ENCODE peak calls at places on chromosome 14, in seven cellular contexts. One of them, this sample, is unnamed.

GRCh38 chr14:84234281-84234680 is 1295.7 kb upstream of the FLRT2 start:
- DNase-seq in activated T-helper 9 cell treated with anti-CD3 and anti-CD28 coated beads, Interleukin-2, amount 50 U/mL, for 16 hours: no peak
- DNase-seq in activated naive CD8-positive, alpha-beta T cell treated with anti-CD3 and anti-CD28 coated beads for 36 hours: no peak
- DNase-seq in LNCaP clone FGC: no peak
- DNase-seq in activated CD4-positive, alpha-beta T cell treated with anti-CD3 and anti-CD28 coated beads, Interleukin-2, amount 50 U/mL, for 48 hours: no peak
- DNase-seq in HCEC 1CT: no peak
- DNase-seq in activated T-cell treated with anti-CD3 and anti-CD28 coated beads for 48 hours: no peak
- DNase-seq in this sample: no peak

GRCh38 chr14:59189281-59189821 is 884 bp downstream of the DAAM1 start:
- DNase-seq in activated T-helper 9 cell treated with anti-CD3 and anti-CD28 coated beads, Interleukin-2, amount 50 U/mL, for 16 hours: peak; percentile 19
- DNase-seq in activated naive CD8-positive, alpha-beta T cell treated with anti-CD3 and anti-CD28 coated beads for 36 hours: peak; percentile 37
- DNase-seq in LNCaP clone FGC: no peak
- DNase-seq in activated CD4-positive, alpha-beta T cell treated with anti-CD3 and anti-CD28 coated beads, Interleukin-2, amount 50 U/mL, for 48 hours: peak; percentile 30
- DNase-seq in HCEC 1CT: peak; percentile 19
- DNase-seq in activated T-cell treated with anti-CD3 and anti-CD28 coated beads for 48 hours: peak; percentile 27
- DNase-seq in this sample: no peak

GRCh38 chr14:77638738-77639137 is 22.3 kb upstream of the SPTLC2 start:
- DNase-seq in activated T-helper 9 cell treated with anti-CD3 and anti-CD28 coated beads, Interleukin-2, amount 50 U/mL, for 16 hours: no peak
- DNase-seq in activated naive CD8-positive, alpha-beta T cell treated with anti-CD3 and anti-CD28 coated beads for 36 hours: no peak
- DNase-seq in LNCaP clone FGC: no peak
- DNase-seq in activated CD4-positive, alpha-beta T cell treated with anti-CD3 and anti-CD28 coated beads, Interleukin-2, amount 50 U/mL, for 48 hours: no peak
- DNase-seq in HCEC 1CT: peak; percentile 76
- DNase-seq in activated T-cell treated with anti-CD3 and anti-CD28 coated beads for 48 hours: no peak
- DNase-seq in this sample: no peak

GRCh38 chr14:92135269-92135668 is 13.5 kb downstream of the CPSF2 start:
- DNase-seq in activated T-helper 9 cell treated with anti-CD3 and anti-CD28 coated beads, Interleukin-2, amount 50 U/mL, for 16 hours: no peak
- DNase-seq in activated naive CD8-positive, alpha-beta T cell treated with anti-CD3 and anti-CD28 coated beads for 36 hours: no peak
- DNase-seq in LNCaP clone FGC: peak; percentile 68
- DNase-seq in activated CD4-positive, alpha-beta T cell treated with anti-CD3 and anti-CD28 coated beads, Interleukin-2, amount 50 U/mL, for 48 hours: no peak
- DNase-seq in HCEC 1CT: peak; percentile 54
- DNase-seq in activated T-cell treated with anti-CD3 and anti-CD28 coated beads for 48 hours: no peak
- DNase-seq in this sample: no peak

GRCh38 chr14:28653521-28653920 is 113.1 kb upstream of the FOXG1 start:
- DNase-seq in activated T-helper 9 cell treated with anti-CD3 and anti-CD28 coated beads, Interleukin-2, amount 50 U/mL, for 16 hours: no peak
- DNase-seq in activated naive CD8-positive, alpha-beta T cell treated with anti-CD3 and anti-CD28 coated beads for 36 hours: no peak
- DNase-seq in LNCaP clone FGC: no peak
- DNase-seq in activated CD4-positive, alpha-beta T cell treated with anti-CD3 and anti-CD28 coated beads, Interleukin-2, amount 50 U/mL, for 48 hours: no peak
- DNase-seq in HCEC 1CT: peak; percentile 50
- DNase-seq in activated T-cell treated with anti-CD3 and anti-CD28 coated beads for 48 hours: no peak
- DNase-seq in this sample: no peak

GRCh38 chr14:104282332-104283196 is 144.2 kb downstream of the KIF26A start:
- DNase-seq in activated T-helper 9 cell treated with anti-CD3 and anti-CD28 coated beads, Interleukin-2, amount 50 U/mL, for 16 hours: no peak
- DNase-seq in activated naive CD8-positive, alpha-beta T cell treated with anti-CD3 and anti-CD28 coated beads for 36 hours: no peak
- DNase-seq in LNCaP clone FGC: no peak
- DNase-seq in activated CD4-positive, alpha-beta T cell treated with anti-CD3 and anti-CD28 coated beads, Interleukin-2, amount 50 U/mL, for 48 hours: no peak
- DNase-seq in HCEC 1CT: no peak
- DNase-seq in activated T-cell treated with anti-CD3 and anti-CD28 coated beads for 48 hours: no peak
- DNase-seq in this sample: no peak

GRCh38 chr14:24372701-24373416 is 4.9 kb downstream of the NFATC4 start:
- DNase-seq in activated T-helper 9 cell treated with anti-CD3 and anti-CD28 coated beads, Interleukin-2, amount 50 U/mL, for 16 hours: no peak
- DNase-seq in activated naive CD8-positive, alpha-beta T cell treated with anti-CD3 and anti-CD28 coated beads for 36 hours: no peak
- DNase-seq in LNCaP clone FGC: no peak
- DNase-seq in activated CD4-positive, alpha-beta T cell treated with anti-CD3 and anti-CD28 coated beads, Interleukin-2, amount 50 U/mL, for 48 hours: no peak
- DNase-seq in HCEC 1CT: no peak
- DNase-seq in activated T-cell treated with anti-CD3 and anti-CD28 coated beads for 48 hours: no peak
- DNase-seq in this sample: no peak

GRCh38 chr14:69845787-69846186 is 33.4 kb upstream of the SMOC1 start:
- DNase-seq in activated T-helper 9 cell treated with anti-CD3 and anti-CD28 coated beads, Interleukin-2, amount 50 U/mL, for 16 hours: no peak
- DNase-seq in activated naive CD8-positive, alpha-beta T cell treated with anti-CD3 and anti-CD28 coated beads for 36 hours: no peak
- DNase-seq in LNCaP clone FGC: no peak
- DNase-seq in activated CD4-positive, alpha-beta T cell treated with anti-CD3 and anti-CD28 coated beads, Interleukin-2, amount 50 U/mL, for 48 hours: no peak
- DNase-seq in HCEC 1CT: no peak
- DNase-seq in activated T-cell treated with anti-CD3 and anti-CD28 coated beads for 48 hours: no peak
- DNase-seq in this sample: no peak

GRCh38 chr14:84003316-84003715 is 1526.6 kb upstream of the FLRT2 start:
- DNase-seq in activated T-helper 9 cell treated with anti-CD3 and anti-CD28 coated beads, Interleukin-2, amount 50 U/mL, for 16 hours: no peak
- DNase-seq in activated naive CD8-positive, alpha-beta T cell treated with anti-CD3 and anti-CD28 coated beads for 36 hours: no peak
- DNase-seq in LNCaP clone FGC: no peak
- DNase-seq in activated CD4-positive, alpha-beta T cell treated with anti-CD3 and anti-CD28 coated beads, Interleukin-2, amount 50 U/mL, for 48 hours: no peak
- DNase-seq in HCEC 1CT: no peak
- DNase-seq in activated T-cell treated with anti-CD3 and anti-CD28 coated beads for 48 hours: no peak
- DNase-seq in this sample: no peak

GRCh38 chr14:71354142-71354541 is 446.9 kb downstream of the PCNX1 start:
- DNase-seq in activated T-helper 9 cell treated with anti-CD3 and anti-CD28 coated beads, Interleukin-2, amount 50 U/mL, for 16 hours: no peak
- DNase-seq in activated naive CD8-positive, alpha-beta T cell treated with anti-CD3 and anti-CD28 coated beads for 36 hours: no peak
- DNase-seq in LNCaP clone FGC: no peak
- DNase-seq in activated CD4-positive, alpha-beta T cell treated with anti-CD3 and anti-CD28 coated beads, Interleukin-2, amount 50 U/mL, for 48 hours: no peak
- DNase-seq in HCEC 1CT: no peak
- DNase-seq in activated T-cell treated with anti-CD3 and anti-CD28 coated beads for 48 hours: no peak
- DNase-seq in this sample: no peak

GRCh38 chr14:104878582-104878981 is 13.5 kb downstream of the CEP170B start:
- DNase-seq in activated T-helper 9 cell treated with anti-CD3 and anti-CD28 coated beads, Interleukin-2, amount 50 U/mL, for 16 hours: no peak
- DNase-seq in activated naive CD8-positive, alpha-beta T cell treated with anti-CD3 and anti-CD28 coated beads for 36 hours: no peak
- DNase-seq in LNCaP clone FGC: no peak
- DNase-seq in activated CD4-positive, alpha-beta T cell treated with anti-CD3 and anti-CD28 coated beads, Interleukin-2, amount 50 U/mL, for 48 hours: no peak
- DNase-seq in HCEC 1CT: no peak
- DNase-seq in activated T-cell treated with anti-CD3 and anti-CD28 coated beads for 48 hours: no peak
- DNase-seq in this sample: no peak

GRCh38 chr14:29354446-29354845 is 573.2 kb downstream of the PRKD1 start:
- DNase-seq in activated T-helper 9 cell treated with anti-CD3 and anti-CD28 coated beads, Interleukin-2, amount 50 U/mL, for 16 hours: no peak
- DNase-seq in activated naive CD8-positive, alpha-beta T cell treated with anti-CD3 and anti-CD28 coated beads for 36 hours: no peak
- DNase-seq in LNCaP clone FGC: no peak
- DNase-seq in activated CD4-positive, alpha-beta T cell treated with anti-CD3 and anti-CD28 coated beads, Interleukin-2, amount 50 U/mL, for 48 hours: no peak
- DNase-seq in HCEC 1CT: no peak
- DNase-seq in activated T-cell treated with anti-CD3 and anti-CD28 coated beads for 48 hours: no peak
- DNase-seq in this sample: no peak

GRCh38 chr14:105414456-105415371 is 4.9 kb upstream of the MTA1 start:
- DNase-seq in activated T-helper 9 cell treated with anti-CD3 and anti-CD28 coated beads, Interleukin-2, amount 50 U/mL, for 16 hours: peak; percentile 46
- DNase-seq in activated naive CD8-positive, alpha-beta T cell treated with anti-CD3 and anti-CD28 coated beads for 36 hours: peak; percentile 87
- DNase-seq in LNCaP clone FGC: no peak
- DNase-seq in activated CD4-positive, alpha-beta T cell treated with anti-CD3 and anti-CD28 coated beads, Interleukin-2, amount 50 U/mL, for 48 hours: peak; percentile 70
- DNase-seq in HCEC 1CT: peak; percentile 21
- DNase-seq in activated T-cell treated with anti-CD3 and anti-CD28 coated beads for 48 hours: peak; percentile 78
- DNase-seq in this sample: no peak

GRCh38 chr14:57066887-57067513 is 201.7 kb downstream of the EXOC5 start:
- DNase-seq in activated T-helper 9 cell treated with anti-CD3 and anti-CD28 coated beads, Interleukin-2, amount 50 U/mL, for 16 hours: no peak
- DNase-seq in activated naive CD8-positive, alpha-beta T cell treated with anti-CD3 and anti-CD28 coated beads for 36 hours: peak; percentile 34
- DNase-seq in LNCaP clone FGC: no peak
- DNase-seq in activated CD4-positive, alpha-beta T cell treated with anti-CD3 and anti-CD28 coated beads, Interleukin-2, amount 50 U/mL, for 48 hours: peak; percentile 61
- DNase-seq in HCEC 1CT: no peak
- DNase-seq in activated T-cell treated with anti-CD3 and anti-CD28 coated beads for 48 hours: peak; percentile 37
- DNase-seq in this sample: peak; percentile 2

GRCh38 chr14:103520269-103520656 is 2.4 kb downstream of the CKB start:
- DNase-seq in activated T-helper 9 cell treated with anti-CD3 and anti-CD28 coated beads, Interleukin-2, amount 50 U/mL, for 16 hours: no peak
- DNase-seq in activated naive CD8-positive, alpha-beta T cell treated with anti-CD3 and anti-CD28 coated beads for 36 hours: no peak
- DNase-seq in LNCaP clone FGC: no peak
- DNase-seq in activated CD4-positive, alpha-beta T cell treated with anti-CD3 and anti-CD28 coated beads, Interleukin-2, amount 50 U/mL, for 48 hours: no peak
- DNase-seq in HCEC 1CT: no peak
- DNase-seq in activated T-cell treated with anti-CD3 and anti-CD28 coated beads for 48 hours: no peak
- DNase-seq in this sample: no peak

GRCh38 chr14:21219561-21220111 is 49.6 kb downstream of the HNRNPC start:
- DNase-seq in activated T-helper 9 cell treated with anti-CD3 and anti-CD28 coated beads, Interleukin-2, amount 50 U/mL, for 16 hours: no peak
- DNase-seq in activated naive CD8-positive, alpha-beta T cell treated with anti-CD3 and anti-CD28 coated beads for 36 hours: no peak
- DNase-seq in LNCaP clone FGC: no peak
- DNase-seq in activated CD4-positive, alpha-beta T cell treated with anti-CD3 and anti-CD28 coated beads, Interleukin-2, amount 50 U/mL, for 48 hours: no peak
- DNase-seq in HCEC 1CT: peak; percentile 39
- DNase-seq in activated T-cell treated with anti-CD3 and anti-CD28 coated beads for 48 hours: no peak
- DNase-seq in this sample: no peak

GRCh38 chr14:101444116-101444515 is 117.2 kb upstream of the DIO3 start:
- DNase-seq in activated T-helper 9 cell treated with anti-CD3 and anti-CD28 coated beads, Interleukin-2, amount 50 U/mL, for 16 hours: no peak
- DNase-seq in activated naive CD8-positive, alpha-beta T cell treated with anti-CD3 and anti-CD28 coated beads for 36 hours: no peak
- DNase-seq in LNCaP clone FGC: no peak
- DNase-seq in activated CD4-positive, alpha-beta T cell treated with anti-CD3 and anti-CD28 coated beads, Interleukin-2, amount 50 U/mL, for 48 hours: no peak
- DNase-seq in HCEC 1CT: peak; percentile 7
- DNase-seq in activated T-cell treated with anti-CD3 and anti-CD28 coated beads for 48 hours: no peak
- DNase-seq in this sample: no peak

GRCh38 chr14:103527408-103528157 is 1.4 kb upstream of the TRMT61A start:
- DNase-seq in activated T-helper 9 cell treated with anti-CD3 and anti-CD28 coated beads, Interleukin-2, amount 50 U/mL, for 16 hours: no peak
- DNase-seq in activated naive CD8-positive, alpha-beta T cell treated with anti-CD3 and anti-CD28 coated beads for 36 hours: peak; percentile 52
- DNase-seq in LNCaP clone FGC: no peak
- DNase-seq in activated CD4-positive, alpha-beta T cell treated with anti-CD3 and anti-CD28 coated beads, Interleukin-2, amount 50 U/mL, for 48 hours: peak; percentile 58
- DNase-seq in HCEC 1CT: no peak
- DNase-seq in activated T-cell treated with anti-CD3 and anti-CD28 coated beads for 48 hours: peak; percentile 40
- DNase-seq in this sample: no peak

GRCh38 chr14:101088714-101089113 is 185.2 kb upstream of the RTL1 start:
- DNase-seq in activated T-helper 9 cell treated with anti-CD3 and anti-CD28 coated beads, Interleukin-2, amount 50 U/mL, for 16 hours: no peak
- DNase-seq in activated naive CD8-positive, alpha-beta T cell treated with anti-CD3 and anti-CD28 coated beads for 36 hours: no peak
- DNase-seq in LNCaP clone FGC: no peak
- DNase-seq in activated CD4-positive, alpha-beta T cell treated with anti-CD3 and anti-CD28 coated beads, Interleukin-2, amount 50 U/mL, for 48 hours: no peak
- DNase-seq in HCEC 1CT: no peak
- DNase-seq in activated T-cell treated with anti-CD3 and anti-CD28 coated beads for 48 hours: no peak
- DNase-seq in this sample: no peak

GRCh38 chr14:104546021-104546491 is 33.5 kb upstream of the C14orf180 start:
- DNase-seq in activated T-helper 9 cell treated with anti-CD3 and anti-CD28 coated beads, Interleukin-2, amount 50 U/mL, for 16 hours: no peak
- DNase-seq in activated naive CD8-positive, alpha-beta T cell treated with anti-CD3 and anti-CD28 coated beads for 36 hours: no peak
- DNase-seq in LNCaP clone FGC: no peak
- DNase-seq in activated CD4-positive, alpha-beta T cell treated with anti-CD3 and anti-CD28 coated beads, Interleukin-2, amount 50 U/mL, for 48 hours: no peak
- DNase-seq in HCEC 1CT: no peak
- DNase-seq in activated T-cell treated with anti-CD3 and anti-CD28 coated beads for 48 hours: no peak
- DNase-seq in this sample: no peak

GRCh38 chr14:33899723-33900341 is 51.0 kb downstream of the EGLN3 start:
- DNase-seq in activated T-helper 9 cell treated with anti-CD3 and anti-CD28 coated beads, Interleukin-2, amount 50 U/mL, for 16 hours: no peak
- DNase-seq in activated naive CD8-positive, alpha-beta T cell treated with anti-CD3 and anti-CD28 coated beads for 36 hours: no peak
- DNase-seq in LNCaP clone FGC: no peak
- DNase-seq in activated CD4-positive, alpha-beta T cell treated with anti-CD3 and anti-CD28 coated beads, Interleukin-2, amount 50 U/mL, for 48 hours: no peak
- DNase-seq in HCEC 1CT: no peak
- DNase-seq in activated T-cell treated with anti-CD3 and anti-CD28 coated beads for 48 hours: no peak
- DNase-seq in this sample: no peak

GRCh38 chr14:69153848-69154208 is 909 bp upstream of the DCAF5 start:
- DNase-seq in activated T-helper 9 cell treated with anti-CD3 and anti-CD28 coated beads, Interleukin-2, amount 50 U/mL, for 16 hours: no peak
- DNase-seq in activated naive CD8-positive, alpha-beta T cell treated with anti-CD3 and anti-CD28 coated beads for 36 hours: no peak
- DNase-seq in LNCaP clone FGC: no peak
- DNase-seq in activated CD4-positive, alpha-beta T cell treated with anti-CD3 and anti-CD28 coated beads, Interleukin-2, amount 50 U/mL, for 48 hours: no peak
- DNase-seq in HCEC 1CT: no peak
- DNase-seq in activated T-cell treated with anti-CD3 and anti-CD28 coated beads for 48 hours: no peak
- DNase-seq in this sample: no peak

GRCh38 chr14:71665157-71665556 is 267.1 kb upstream of the RGS6 start:
- DNase-seq in activated T-helper 9 cell treated with anti-CD3 and anti-CD28 coated beads, Interleukin-2, amount 50 U/mL, for 16 hours: no peak
- DNase-seq in activated naive CD8-positive, alpha-beta T cell treated with anti-CD3 and anti-CD28 coated beads for 36 hours: no peak
- DNase-seq in LNCaP clone FGC: no peak
- DNase-seq in activated CD4-positive, alpha-beta T cell treated with anti-CD3 and anti-CD28 coated beads, Interleukin-2, amount 50 U/mL, for 48 hours: no peak
- DNase-seq in HCEC 1CT: peak; percentile 80
- DNase-seq in activated T-cell treated with anti-CD3 and anti-CD28 coated beads for 48 hours: no peak
- DNase-seq in this sample: no peak

GRCh38 chr14:29937116-29937515 is 9.5 kb upstream of the PRKD1 start:
- DNase-seq in activated T-helper 9 cell treated with anti-CD3 and anti-CD28 coated beads, Interleukin-2, amount 50 U/mL, for 16 hours: no peak
- DNase-seq in activated naive CD8-positive, alpha-beta T cell treated with anti-CD3 and anti-CD28 coated beads for 36 hours: no peak
- DNase-seq in LNCaP clone FGC: no peak
- DNase-seq in activated CD4-positive, alpha-beta T cell treated with anti-CD3 and anti-CD28 coated beads, Interleukin-2, amount 50 U/mL, for 48 hours: no peak
- DNase-seq in HCEC 1CT: peak; percentile 56
- DNase-seq in activated T-cell treated with anti-CD3 and anti-CD28 coated beads for 48 hours: no peak
- DNase-seq in this sample: no peak

GRCh38 chr14:63470877-63471565 is 72.2 kb downstream of the PPP2R5E start:
- DNase-seq in activated T-helper 9 cell treated with anti-CD3 and anti-CD28 coated beads, Interleukin-2, amount 50 U/mL, for 16 hours: no peak
- DNase-seq in activated naive CD8-positive, alpha-beta T cell treated with anti-CD3 and anti-CD28 coated beads for 36 hours: no peak
- DNase-seq in LNCaP clone FGC: no peak
- DNase-seq in activated CD4-positive, alpha-beta T cell treated with anti-CD3 and anti-CD28 coated beads, Interleukin-2, amount 50 U/mL, for 48 hours: no peak
- DNase-seq in HCEC 1CT: peak; percentile 91
- DNase-seq in activated T-cell treated with anti-CD3 and anti-CD28 coated beads for 48 hours: no peak
- DNase-seq in this sample: no peak

GRCh38 chr14:106039400-106039799 is 513.0 kb downstream of the TMEM121 start:
- DNase-seq in activated T-helper 9 cell treated with anti-CD3 and anti-CD28 coated beads, Interleukin-2, amount 50 U/mL, for 16 hours: peak; percentile 55
- DNase-seq in activated naive CD8-positive, alpha-beta T cell treated with anti-CD3 and anti-CD28 coated beads for 36 hours: peak; percentile 53
- DNase-seq in LNCaP clone FGC: peak; percentile 1
- DNase-seq in activated CD4-positive, alpha-beta T cell treated with anti-CD3 and anti-CD28 coated beads, Interleukin-2, amount 50 U/mL, for 48 hours: peak; percentile 87
- DNase-seq in HCEC 1CT: no peak
- DNase-seq in activated T-cell treated with anti-CD3 and anti-CD28 coated beads for 48 hours: peak; percentile 54
- DNase-seq in this sample: no peak

GRCh38 chr14:78029471-78030372 is 140.5 kb upstream of the NRXN3 start:
- DNase-seq in activated T-helper 9 cell treated with anti-CD3 and anti-CD28 coated beads, Interleukin-2, amount 50 U/mL, for 16 hours: no peak
- DNase-seq in activated naive CD8-positive, alpha-beta T cell treated with anti-CD3 and anti-CD28 coated beads for 36 hours: no peak
- DNase-seq in LNCaP clone FGC: no peak
- DNase-seq in activated CD4-positive, alpha-beta T cell treated with anti-CD3 and anti-CD28 coated beads, Interleukin-2, amount 50 U/mL, for 48 hours: no peak
- DNase-seq in HCEC 1CT: no peak
- DNase-seq in activated T-cell treated with anti-CD3 and anti-CD28 coated beads for 48 hours: no peak
- DNase-seq in this sample: no peak